ENCODE peak calls at places on chromosomes 12 and 14, in five cellular contexts. H is A549, R is upper lobe of left lung, F is transverse colon, I is ovary. K is an unnamed sample. For H3K4me1, the result is how much of the 10 kb centered on the place peaks cover.

GRCh38 chr12:24748326-24748725 is 200.6 kb downstream of the BCAT1 start:
- DNase-seq in H (no peak), R (no peak), F (no peak), I (no peak), K (no peak)

GRCh38 chr12:45660330-45660729 is 69.2 kb upstream of the ARID2 start:
- DNase-seq in H (peak), R (peak), F (no peak), I (no peak), K (peak)

GRCh38 chr12:109777544-109777943 is 55.7 kb downstream of the TRPV4 start:
- DNase-seq in H (peak), R (no peak), F (peak), I (no peak), K (no peak)

GRCh38 chr12:3012786-3013185 is 53.6 kb downstream of the TEAD4 start:
- DNase-seq in H (no peak), R (no peak), F (no peak), I (no peak), K (no peak)

GRCh38 chr14:75742867-75743266 is 81.8 kb downstream of the TTLL5 start:
- DNase-seq in H (no peak), R (no peak), F (no peak), I (no peak), K (no peak)

GRCh38 chr14:35553808-35554207 is 19.8 kb downstream of the INSM2 start:
- DNase-seq in H (no peak), R (no peak), F (no peak), I (no peak), K (no peak)

GRCh38 chr14:75542585-75543091 is 20.4 kb downstream of the BATF start:
- DNase-seq in H (no peak), R (peak), F (peak), I (no peak), K (peak)

GRCh38 chr12:63400746-63401145 is 249.7 kb upstream of the AVPR1A start:
- DNase-seq in H (peak), R (no peak), F (no peak), I (no peak), K (no peak)

GRCh38 chr12:47082963-47083621 is 3.3 kb upstream of the AMIGO2 start:
- DNase-seq in H (peak), R (peak), F (no peak), I (no peak), K (no peak)

GRCh38 chr12:121632069-121632970 is 6.0 kb downstream of the ORAI1 start:
- DNase-seq in H (no peak), R (no peak), F (no peak), I (no peak), K (no peak)

GRCh38 chr12:90974286-90974685 is 19.3 kb upstream of the CCER1 start:
- DNase-seq in H (peak), R (no peak), F (no peak), I (no peak), K (no peak)

GRCh38 chr12:104641862-104642261 is 185.1 kb downstream of the CHST11 start:
- DNase-seq in H (no peak), R (peak), F (peak), I (no peak), K (no peak)

GRCh38 chr12:26195641-26196423 is 459 bp downstream of the SSPN start:
- DNase-seq in H (peak), R (no peak), F (peak), I (peak), K (peak)

GRCh38 chr12:124862768-124863408 is 776 bp downstream of the SCARB1 start:
- DNase-seq in H (no peak), R (peak), F (peak), I (peak), K (no peak)

GRCh38 chr12:116164976-116165425 is 112.5 kb downstream of the MED13L start:
- DNase-seq in H (peak), R (no peak), F (no peak), I (no peak), K (no peak)

GRCh38 chr12:116060765-116061164 is 216.7 kb downstream of the MED13L start:
- DNase-seq in H (no peak), R (no peak), F (no peak), I (no peak), K (no peak)

GRCh38 chr12:51023625-51024395 is 2.4 kb downstream of the SLC11A2 start:
- DNase-seq in H (no peak), R (peak), F (no peak), I (no peak), K (no peak)

GRCh38 chr14:77593501-77593911 is 22.9 kb downstream of the SPTLC2 start:
- DNase-seq in H (no peak), R (no peak), F (no peak), I (no peak), K (no peak)

GRCh38 chr12:71947645-71948105 is 9.0 kb downstream of the TPH2 start:
- DNase-seq in H (no peak), R (peak), F (no peak), I (no peak), K (no peak)

GRCh38 chr12:26435005-26435404 is 239.6 kb downstream of the SSPN start:
- DNase-seq in H (no peak), R (no peak), F (no peak), I (no peak), K (no peak)

GRCh38 chr14:96824283-96824682 is 27.1 kb downstream of the VRK1 start:
- DNase-seq in H (no peak), R (no peak), F (no peak), I (no peak), K (no peak)

GRCh38 chr12:124259168-124260066 is 35.5 kb upstream of the RFLNA start:
- DNase-seq in H (no peak), R (no peak), F (no peak), I (no peak), K (no peak)

GRCh38 chr14:100677925-100678765 is 48.5 kb upstream of the DLK1 start:
- DNase-seq in H (no peak), R (no peak), F (peak), I (peak), K (peak)

GRCh38 chr14:31992051-31992450 is 85.1 kb upstream of the ARHGAP5 start:
- DNase-seq in H (peak), R (no peak), F (no peak), I (no peak), K (no peak)

GRCh38 chr14:68824517-68825347 is 31.9 kb upstream of the ZFP36L1 start:
- DNase-seq in H (peak), R (peak), F (peak), I (peak), K (peak)

GRCh38 chr12:124041907-124042306 is 68.9 kb downstream of the ZNF664 start:
- DNase-seq in H (no peak), R (no peak), F (no peak), I (no peak), K (no peak)

GRCh38 chr14:52272375-52272774 is 4.9 kb downstream of the PTGDR start:
- DNase-seq in H (peak), R (no peak), F (peak), I (no peak), K (no peak)

GRCh38 chr14:75223664-75224154 is 47.3 kb upstream of the TMED10 start:
- DNase-seq in H (no peak), R (peak), F (peak), I (no peak), K (no peak)

GRCh38 chr12:58529897-58530296 is 390.4 kb downstream of the LRIG3 start:
- DNase-seq in H (no peak), R (no peak), F (no peak), I (no peak), K (no peak)

GRCh38 chr12:75913502-75914110 is 118.0 kb downstream of the PHLDA1 start:
- DNase-seq in H (no peak), R (no peak), F (no peak), I (no peak), K (no peak)

GRCh38 chr14:100072783-100073346 is 7.6 kb downstream of the EVL start:
- DNase-seq in H (no peak), R (peak), F (peak), I (no peak), K (peak)

GRCh38 chr12:77685906-77686305 is 144.8 kb upstream of the NAV3 start:
- DNase-seq in H (no peak), R (no peak), F (no peak), I (no peak), K (no peak)

GRCh38 chr12:21607701-21608100 is 3.1 kb upstream of the GYS2 start:
- DNase-seq in H (peak), R (no peak), F (no peak), I (no peak), K (no peak)

GRCh38 chr14:23362200-23362599 is 2.8 kb downstream of the EFS start:
- DNase-seq in H (peak), R (no peak), F (no peak), I (no peak), K (no peak)

GRCh38 chr14:104545151-104545931 is 34.2 kb upstream of the C14orf180 start:
- DNase-seq in H (no peak), R (no peak), F (no peak), I (no peak), K (no peak)

GRCh38 chr12:121590476-121591143 is 9.8 kb upstream of the KDM2B start:
- DNase-seq in H (no peak), R (no peak), F (no peak), I (no peak), K (no peak)

GRCh38 chr12:132853285-132854092 is 24.8 kb upstream of the GOLGA3 start:
- DNase-seq in H (no peak), R (no peak), F (no peak), I (no peak), K (no peak)

GRCh38 chr12:15364221-15365170 is 42.2 kb downstream of the PTPRO start:
- DNase-seq in H (no peak), R (no peak), F (no peak), I (no peak), K (no peak)

GRCh38 chr12:113207621-113208040 is 13.6 kb upstream of the TPCN1 start:
- DNase-seq in H (no peak), R (no peak), F (no peak), I (no peak), K (no peak)

GRCh38 chr12:113203852-113204760 is 17.2 kb upstream of the TPCN1 start:
- DNase-seq in H (no peak), R (no peak), F (no peak), I (no peak), K (no peak)

GRCh38 chr12:113211160-113211559 is 10.1 kb upstream of the TPCN1 start:
- DNase-seq in H (no peak), R (no peak), F (no peak), I (no peak), K (no peak)

GRCh38 chr12:113204806-113205205 is 16.5 kb upstream of the TPCN1 start:
- DNase-seq in H (no peak), R (no peak), F (no peak), I (no peak), K (no peak)

DNA sequence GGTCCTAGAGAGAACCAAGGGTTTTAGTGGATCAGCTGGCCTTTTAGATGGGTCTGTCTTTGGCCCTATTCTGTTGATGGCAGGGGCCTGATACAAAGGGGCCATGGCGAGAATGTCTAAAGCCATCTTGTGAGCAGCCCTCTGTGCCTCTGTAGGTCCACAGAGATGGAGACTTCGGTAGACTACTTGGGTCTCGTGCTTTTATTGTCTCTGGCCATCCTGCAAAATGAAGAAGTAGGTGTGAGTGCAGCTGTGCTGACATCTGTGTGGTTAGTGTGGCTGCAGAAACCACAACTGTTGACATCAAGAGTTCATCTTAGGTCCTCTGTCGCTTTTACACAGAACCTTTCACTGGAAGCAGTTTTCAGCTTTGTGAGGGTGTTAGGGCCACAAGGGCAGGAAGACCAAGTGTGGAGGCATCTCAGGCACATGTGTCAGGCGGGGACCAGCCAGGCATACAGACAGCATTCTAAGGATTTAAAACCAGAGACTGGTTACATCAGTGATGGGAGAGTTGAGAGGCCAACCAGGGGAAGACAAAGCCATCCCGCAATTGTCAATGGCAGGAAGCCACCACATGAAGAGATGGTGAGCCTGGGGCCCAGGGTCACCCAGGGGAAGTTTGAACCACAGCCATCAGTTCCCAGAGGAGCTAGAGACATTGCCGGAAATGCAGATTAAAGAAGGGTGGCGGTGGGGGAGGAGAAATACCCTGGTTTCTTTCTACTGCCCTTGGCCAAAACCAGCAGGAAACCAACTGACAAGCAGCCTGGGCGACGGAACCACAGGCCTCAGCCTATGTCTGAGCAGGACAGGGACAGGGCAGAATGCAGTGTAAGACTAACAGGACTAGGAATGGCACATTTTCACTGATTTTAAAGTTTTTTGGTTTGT is 13.0 kb upstream of the TPCN1 start:
- DNase-seq in H (no peak), R (peak), F (peak), I (no peak), K (peak)
- TF ChIP-seq EP300 in H (no peak), R (no peak), F (no peak), I (no peak), K (no peak)

DNA sequence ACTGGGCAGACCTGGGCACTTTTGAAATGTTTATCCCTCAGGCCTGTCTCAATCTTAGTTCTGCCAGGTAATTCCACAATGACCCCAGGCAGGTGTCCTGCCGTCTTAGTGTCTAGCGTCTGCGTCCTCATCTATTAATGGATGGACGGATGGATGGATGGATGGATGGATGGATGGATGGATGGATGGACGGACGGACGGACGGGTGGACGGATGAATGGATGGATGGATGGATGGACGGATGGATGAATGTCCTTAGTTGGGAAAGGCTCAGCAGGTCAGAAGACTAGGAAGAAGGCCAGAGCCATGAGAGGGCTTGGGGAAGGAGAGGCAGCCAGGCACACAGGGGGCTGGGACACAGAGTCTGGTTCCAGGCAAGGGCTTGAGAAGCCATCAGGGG is 141.3 kb downstream of the CALM1 start:
- DNase-seq in H (no peak), R (no peak), F (no peak), I (no peak), K (no peak)
- H3K4me1 ChIP-seq in H (under half), R (under half), F (under half), I (under half), K (under half)

DNA sequence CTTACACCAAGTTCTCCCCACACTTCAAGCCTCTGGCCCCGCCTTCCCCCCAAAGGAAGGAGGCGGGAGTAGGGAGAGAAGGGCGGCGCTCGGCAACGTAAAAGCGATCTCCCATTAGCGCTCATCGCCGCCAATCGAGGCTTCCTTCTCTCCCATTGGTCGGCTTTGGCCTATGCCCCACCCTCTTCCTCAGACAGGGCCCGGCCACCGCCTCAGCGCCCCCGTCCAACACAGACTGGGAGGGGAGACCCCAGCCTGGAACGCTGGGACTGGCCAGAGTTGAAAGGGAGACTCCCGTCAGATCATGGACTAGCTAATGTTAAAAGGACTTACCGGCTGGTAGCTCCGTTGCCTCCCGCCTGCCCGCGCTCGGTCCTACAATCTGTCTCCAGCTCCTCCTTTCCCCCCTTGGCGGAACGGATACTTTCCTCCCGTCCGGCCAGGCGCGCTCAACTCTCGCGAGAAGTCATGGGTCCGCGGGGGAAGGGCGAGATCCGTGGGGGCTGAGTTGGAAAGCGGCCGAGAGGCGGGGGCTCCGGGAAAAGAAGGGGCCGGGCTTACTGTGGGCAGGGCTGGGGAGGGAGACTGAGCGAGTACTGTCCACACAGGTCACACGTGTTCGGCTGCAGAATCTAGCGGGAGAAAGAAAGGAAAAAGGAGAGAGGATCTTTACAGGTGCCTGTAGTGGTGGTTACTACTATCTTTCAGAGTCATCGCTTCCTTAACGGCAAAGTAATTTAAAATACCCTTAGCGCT is at the start of gene ATF7:
- DNase-seq in H (peak), R (peak), F (peak), I (peak), K (peak)
- TF ChIP-seq EP300 in H (no peak), R (no peak), F (no peak), I (no peak), K (no peak)

GRCh38 chr14:61570188-61570960 is 124.9 kb upstream of the HIF1A start:
- DNase-seq in H (no peak), R (no peak), F (no peak), I (no peak), K (no peak)

GRCh38 chr14:61570961-61571299 is 124.4 kb upstream of the HIF1A start:
- DNase-seq in H (no peak), R (no peak), F (no peak), I (no peak), K (no peak)

GRCh38 chr14:61573748-61574513 is 121.4 kb upstream of the HIF1A start:
- DNase-seq in H (no peak), R (no peak), F (no peak), I (no peak), K (no peak)

GRCh38 chr14:61573321-61573720 is 122.0 kb upstream of the HIF1A start:
- DNase-seq in H (no peak), R (no peak), F (no peak), I (no peak), K (no peak)

DNA sequence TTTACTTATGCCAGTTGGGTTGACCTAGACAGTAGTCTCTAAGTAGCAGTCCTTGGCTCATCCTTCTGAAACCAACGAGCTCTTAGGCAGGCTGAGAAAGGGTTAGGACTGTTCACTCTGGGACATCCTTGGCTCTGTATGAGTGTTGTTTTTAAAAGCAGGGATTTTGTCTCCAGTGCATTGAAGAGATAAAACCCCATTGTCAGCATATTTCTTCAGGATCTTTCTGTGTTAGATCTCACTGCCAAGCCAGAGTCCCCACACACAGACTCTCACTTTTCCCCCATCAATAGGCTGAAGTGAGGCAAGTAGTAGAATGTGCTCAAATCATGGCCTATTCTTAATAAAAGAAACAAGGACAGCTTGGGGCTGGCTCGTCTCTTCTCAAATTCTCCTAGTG is 123.4 kb upstream of the HIF1A start:
- DNase-seq in H (no peak), R (no peak), F (no peak), I (no peak), K (no peak)
- H3K4me1 ChIP-seq in H (half or more), R (under half), F (under half), I (under half), K (under half)